ENCODE peak calls at places on chromosome 3, in four cellular contexts. H is HCT116, M is mammary epithelial cell, P is MM.1S. J is an unnamed sample. For H4K20me1, the result is how much of the 10 kb centered on the place peaks cover.

GRCh38 chr3:169558371-169558770 is 105.1 kb downstream of the MECOM start:
- DNase-seq in H (no peak), M (no peak), P (no peak), J (no peak)

GRCh38 chr3:18211116-18211515 is 214.0 kb downstream of the SATB1 start:
- DNase-seq in H (no peak), M (no peak), P (no peak), J (no peak)

GRCh38 chr3:189588061-189588817 is 43.0 kb upstream of the TP63 start:
- DNase-seq in H (no peak), M (peak), P (no peak), J (no peak)

GRCh38 chr3:61562042-61562809 is 855 bp downstream of the PTPRG start:
- DNase-seq in H (no peak), M (peak), P (no peak), J (no peak)

GRCh38 chr3:23620044-23620443 is 185.7 kb upstream of the UBE2E1 start:
- DNase-seq in H (no peak), M (peak), P (no peak), J (peak)

GRCh38 chr3:141081141-141081795 is 30.1 kb downstream of the SPSB4 start:
- DNase-seq in H (no peak), M (no peak), P (no peak), J (no peak)

GRCh38 chr3:150913174-150913922 is 8.1 kb upstream of the MINDY4B start:
- DNase-seq in H (no peak), M (no peak), P (no peak), J (no peak)

GRCh38 chr3:184953396-184953795 is 141.4 kb downstream of the VPS8 start:
- DNase-seq in H (no peak), M (no peak), P (no peak), J (no peak)

GRCh38 chr3:10964537-10965167 is 27.9 kb upstream of the SLC6A1 start:
- DNase-seq in H (no peak), M (peak), P (peak), J (peak)

GRCh38 chr3:23720885-23721284 is 84.9 kb upstream of the UBE2E1 start:
- DNase-seq in H (no peak), M (peak), P (no peak), J (no peak)

GRCh38 chr3:152204218-152204617 is 64.5 kb upstream of the MBNL1 start:
- DNase-seq in H (no peak), M (no peak), P (no peak), J (no peak)

GRCh38 chr3:125302932-125303331 is 72.2 kb downstream of the ZNF148 start:
- DNase-seq in H (no peak), M (no peak), P (no peak), J (no peak)

GRCh38 chr3:39809181-39809994 is at the start of gene MYRIP:
- DNase-seq in H (no peak), M (no peak), P (peak), J (peak)
- H2AFZ ChIP-seq in H (peak), M (peak), P (peak), J (peak)

DNA sequence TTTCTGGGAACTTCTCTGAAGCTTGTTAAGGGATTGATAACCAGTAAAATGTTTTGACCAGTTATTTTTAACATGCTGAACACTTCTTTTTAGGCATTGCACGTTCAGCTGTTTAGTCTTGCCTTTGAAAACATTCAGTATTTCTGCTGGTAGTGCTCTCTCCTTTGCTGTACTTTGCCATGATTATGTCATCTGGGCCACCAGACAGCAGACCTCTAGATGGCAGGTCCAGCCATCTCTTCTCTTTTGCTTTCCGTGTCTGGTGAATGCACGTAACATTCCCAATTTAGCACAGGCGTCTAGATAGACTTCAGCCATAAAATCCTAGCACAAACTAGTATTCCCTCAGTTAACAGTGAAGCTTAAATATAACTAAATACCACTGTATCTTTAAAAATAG is 57.8 kb downstream of the RAB7A start:
- DNase-seq in H (no peak), M (no peak), P (no peak), J (no peak)
- H4K20me1 ChIP-seq in H (under half), M (under half), P (under half), J (under half)

DNA sequence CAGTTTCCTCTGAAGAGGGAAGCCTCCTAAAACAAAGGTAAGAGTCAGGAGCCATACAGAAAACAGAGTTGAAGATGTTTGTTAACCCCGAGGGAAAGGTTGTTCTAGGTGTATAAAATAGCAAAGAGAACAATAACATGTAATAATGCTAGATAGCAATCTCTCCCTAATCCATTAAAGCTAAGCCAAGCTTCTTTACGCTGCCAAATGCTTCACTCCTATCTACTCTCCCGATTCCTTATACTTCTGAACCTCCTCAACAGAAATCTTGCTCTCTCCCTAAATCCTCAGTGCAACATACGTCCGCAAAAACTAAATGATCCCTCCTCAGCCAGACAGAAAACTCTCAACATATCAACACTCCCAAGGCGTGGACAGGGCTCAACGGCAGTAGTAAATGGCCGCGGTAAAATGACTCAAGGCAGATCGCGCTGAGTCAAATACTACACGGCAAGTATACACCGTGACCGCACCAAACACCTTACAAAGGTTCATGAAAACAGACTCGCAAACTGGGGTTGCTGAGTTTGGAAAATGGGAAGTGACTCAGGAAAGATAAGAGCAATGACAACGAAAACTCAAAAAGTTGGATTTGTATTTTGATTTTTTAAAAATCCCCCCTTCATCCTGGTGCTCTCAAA is 685 bp downstream of the CLDND1 start:
- DNase-seq in H (peak), M (peak), P (peak), J (peak)
- H3K9ac ChIP-seq in H (peak), M (peak), P (peak), J (peak)

GRCh38 chr3:8500966-8501365 is 657 bp upstream of the LMCD1 start:
- DNase-seq in H (no peak), M (no peak), P (no peak), J (no peak)

GRCh38 chr3:8499181-8499611 is 2.4 kb upstream of the LMCD1 start:
- DNase-seq in H (no peak), M (peak), P (no peak), J (no peak)

GRCh38 chr3:8500208-8500961 is 1.2 kb upstream of the LMCD1 start:
- DNase-seq in H (no peak), M (no peak), P (no peak), J (no peak)

GRCh38 chr3:8503461-8503860 is 1.8 kb downstream of the LMCD1 start:
- DNase-seq in H (no peak), M (peak), P (no peak), J (no peak)

GRCh38 chr3:8501388-8502131 is at the start of gene LMCD1:
- DNase-seq in H (peak), M (peak), P (peak), J (no peak)
- H2AFZ ChIP-seq in H (peak), M (peak), P (no peak), J (no peak)

GRCh38 chr3:72423643-72424042 is 424.6 kb downstream of the SHQ1 start:
- DNase-seq in H (no peak), M (no peak), P (no peak), J (no peak)

GRCh38 chr3:72428803-72429202 is 419.4 kb downstream of the SHQ1 start:
- DNase-seq in H (no peak), M (no peak), P (no peak), J (no peak)

GRCh38 chr3:72427575-72427974 is 420.7 kb downstream of the SHQ1 start:
- DNase-seq in H (no peak), M (no peak), P (no peak), J (no peak)

GRCh38 chr3:72429589-72430362 is 418.5 kb downstream of the SHQ1 start:
- DNase-seq in H (no peak), M (no peak), P (no peak), J (no peak)

GRCh38 chr3:72426618-72427397 is 421.4 kb downstream of the SHQ1 start:
- DNase-seq in H (no peak), M (no peak), P (peak), J (no peak)
- H4K20me1 ChIP-seq in H (under half), M (under half), P (under half), J (half or more)

DNA sequence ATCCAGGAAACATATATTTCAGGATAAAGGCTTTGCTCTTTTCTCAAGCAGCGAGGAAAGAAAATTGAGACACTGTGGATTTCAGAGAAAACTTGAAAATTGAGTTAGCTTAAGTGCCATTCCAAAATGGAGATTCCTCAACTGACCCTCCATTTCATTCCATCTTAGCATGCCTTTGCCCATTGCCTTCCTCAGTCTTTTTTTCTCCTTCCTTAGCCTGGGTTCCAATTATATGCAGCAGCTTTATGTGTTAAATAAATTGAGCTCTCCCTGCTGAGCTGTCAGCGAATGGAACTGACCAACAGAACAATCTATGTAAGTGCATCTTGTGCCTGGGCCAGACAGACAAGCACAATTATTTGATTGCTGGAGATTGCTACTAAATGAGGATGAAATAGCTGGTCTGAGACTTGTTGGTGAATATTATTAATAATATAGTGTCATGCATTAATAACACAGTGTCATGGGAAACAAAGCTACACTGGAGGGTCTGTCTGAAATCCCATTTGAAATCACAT is 6.9 kb upstream of the DNAJC19 start:
- DNase-seq in H (no peak), M (no peak), P (peak), J (peak)
- H3K9ac ChIP-seq in H (no peak), M (no peak), P (no peak), J (no peak)

GRCh38 chr3:168002786-168003368 is 92.8 kb downstream of the GOLIM4 start:
- DNase-seq in H (no peak), M (peak), P (no peak), J (no peak)

GRCh38 chr3:168001244-168001643 is 94.5 kb downstream of the GOLIM4 start:
- DNase-seq in H (no peak), M (no peak), P (no peak), J (no peak)

GRCh38 chr3:168006584-168006983 is 89.1 kb downstream of the GOLIM4 start:
- DNase-seq in H (no peak), M (no peak), P (no peak), J (no peak)

DNA sequence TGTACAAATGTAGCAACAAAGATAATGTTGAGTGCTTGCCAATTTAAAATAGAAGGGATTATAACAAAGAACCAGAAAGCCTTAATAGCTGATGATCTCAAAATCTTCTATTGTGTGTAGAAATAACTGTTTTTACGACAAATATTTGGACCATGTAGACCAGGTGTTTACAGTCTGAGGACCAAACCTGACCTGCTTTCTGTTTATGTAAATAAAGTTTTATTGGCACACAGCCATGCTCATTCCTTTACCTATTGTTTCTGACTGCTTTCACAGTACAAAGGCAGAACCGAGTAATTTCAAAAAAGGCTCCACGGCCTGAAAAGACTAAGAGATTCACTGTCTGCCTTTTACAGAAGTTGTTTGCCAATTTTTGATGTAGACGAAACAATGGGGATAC is 91.8 kb downstream of the GOLIM4 start:
- DNase-seq in H (no peak), M (no peak), P (no peak), J (no peak)
- H2AFZ ChIP-seq in H (no peak), M (no peak), P (no peak), J (no peak)